ENCODE peak calls at places on chromosomes 11 and 22, in nine cellular contexts. E, U, B, J, N, L, Z, H and G are unnamed samples.
A peak's percentile ranks its signal among the peaks of the same experiment; 100 is the strongest.

GRCh38 chr11:113934797-113935196 is 30.2 kb downstream of the HTR3B start:
- DNase-seq in E (no peak), U (no peak), B (no peak), J (no peak), N (no peak), L (no peak), Z (no peak), H (no peak), G (no peak)

GRCh38 chr22:37033605-37034430 is 14.3 kb downstream of the MPST start:
- DNase-seq in E (no peak), U (no peak), B (no peak), J (no peak), N (no peak), L (no peak), Z (no peak), H (no peak), G (no peak)

GRCh38 chr11:762421-763072 is 14.7 kb downstream of the GATD1 start:
- DNase-seq in E (no peak), U (no peak), B (peak; percentile 67), J (no peak), N (no peak), L (no peak), Z (no peak), H (no peak), G (no peak)

GRCh38 chr11:10898003-10898762 is 40.3 kb upstream of the ZBED5 start:
- DNase-seq in E (no peak), U (no peak), B (no peak), J (no peak), N (no peak), L (no peak), Z (no peak), H (no peak), G (no peak)

GRCh38 chr11:63609536-63609935 is 4.7 kb downstream of the PLAAT3 start:
- DNase-seq in E (no peak), U (peak; percentile 70), B (no peak), J (no peak), N (no peak), L (no peak), Z (no peak), H (no peak), G (no peak)

GRCh38 chr11:18071098-18071705 is 25.1 kb upstream of the TPH1 start:
- DNase-seq in E (no peak), U (no peak), B (no peak), J (no peak), N (no peak), L (no peak), Z (no peak), H (no peak), G (no peak)

GRCh38 chr11:27158763-27159679 is 118.4 kb downstream of the BBOX1 start:
- DNase-seq in E (peak; percentile 38), U (peak; percentile 77), B (peak; percentile 45), J (no peak), N (no peak), L (peak; percentile 29), Z (no peak), H (peak; percentile 23), G (peak; percentile 8)

GRCh38 chr22:50699754-50700386 is 27.2 kb downstream of the SHANK3 start:
- DNase-seq in E (no peak), U (peak; percentile 48), B (peak; percentile 16), J (no peak), N (no peak), L (no peak), Z (peak; percentile 1), H (no peak), G (no peak)

GRCh38 chr11:115222863-115223530 is 281.2 kb downstream of the CADM1 start:
- DNase-seq in E (no peak), U (no peak), B (no peak), J (no peak), N (no peak), L (no peak), Z (no peak), H (no peak), G (peak; percentile 51)

GRCh38 chr11:828501-829115 is 889 bp downstream of the CRACR2B start:
- DNase-seq in E (no peak), U (no peak), B (no peak), J (no peak), N (no peak), L (no peak), Z (no peak), H (no peak), G (no peak)

GRCh38 chr22:49568751-49569285 is 258.9 kb downstream of the BRD1 start:
- DNase-seq in E (no peak), U (peak; percentile 59), B (peak; percentile 23), J (peak; percentile 14), N (no peak), L (no peak), Z (no peak), H (no peak), G (no peak)
- TF ChIP-seq CTCF in E (no peak), U (no peak), B (no peak), J (no peak), N (no peak), L (no peak), Z (no peak), H (no peak), G (no peak)

GRCh38 chr11:45079943-45080719 is 66.3 kb upstream of the PRDM11 start:
- DNase-seq in E (no peak), U (no peak), B (no peak), J (no peak), N (peak; percentile 79), L (no peak), Z (peak; percentile 43), H (no peak), G (no peak)
- TF ChIP-seq CTCF in E (no peak), U (no peak), B (no peak), J (no peak), N (no peak), L (no peak), Z (no peak), H (no peak), G (no peak)

GRCh38 chr11:78630561-78631303 is 56.1 kb upstream of the NARS2 start:
- DNase-seq in E (no peak), U (no peak), B (no peak), J (no peak), N (no peak), L (no peak), Z (no peak), H (no peak), G (no peak)
- TF ChIP-seq CTCF in E (no peak), U (no peak), B (no peak), J (no peak), N (no peak), L (no peak), Z (no peak), H (no peak), G (no peak)

DNA sequence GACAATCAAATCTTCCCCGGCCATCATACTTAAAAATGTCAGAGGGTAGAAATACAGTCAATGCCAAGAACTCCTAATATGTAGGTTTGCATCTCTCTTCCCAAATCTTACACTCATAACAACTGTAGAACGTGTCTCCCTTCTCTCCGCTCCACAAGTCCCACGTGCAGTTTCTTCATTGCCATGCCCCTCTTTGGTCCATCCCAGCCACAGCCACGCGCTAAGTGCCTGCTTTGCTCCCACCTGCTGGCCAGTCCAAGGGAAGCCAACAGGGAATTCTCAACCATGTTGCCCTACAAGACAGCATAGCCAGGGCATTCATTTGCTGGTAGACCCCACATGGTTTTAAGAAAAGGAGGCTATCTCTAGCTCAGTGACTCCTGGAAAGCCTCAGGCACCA is 420.6 kb upstream of the ISX start:
- DNase-seq in E (peak; percentile 2), U (no peak), B (no peak), J (no peak), N (no peak), L (no peak), Z (no peak), H (no peak), G (no peak)
- TF ChIP-seq CTCF in E (no peak), U (no peak), B (no peak), J (no peak), N (no peak), L (no peak), Z (no peak), H (no peak), G (no peak)

GRCh38 chr11:5007561-5007960 is 12.9 kb downstream of the OR51L1 start:
- DNase-seq in E (no peak), U (no peak), B (no peak), J (no peak), N (no peak), L (no peak), Z (no peak), H (no peak), G (no peak)

DNA sequence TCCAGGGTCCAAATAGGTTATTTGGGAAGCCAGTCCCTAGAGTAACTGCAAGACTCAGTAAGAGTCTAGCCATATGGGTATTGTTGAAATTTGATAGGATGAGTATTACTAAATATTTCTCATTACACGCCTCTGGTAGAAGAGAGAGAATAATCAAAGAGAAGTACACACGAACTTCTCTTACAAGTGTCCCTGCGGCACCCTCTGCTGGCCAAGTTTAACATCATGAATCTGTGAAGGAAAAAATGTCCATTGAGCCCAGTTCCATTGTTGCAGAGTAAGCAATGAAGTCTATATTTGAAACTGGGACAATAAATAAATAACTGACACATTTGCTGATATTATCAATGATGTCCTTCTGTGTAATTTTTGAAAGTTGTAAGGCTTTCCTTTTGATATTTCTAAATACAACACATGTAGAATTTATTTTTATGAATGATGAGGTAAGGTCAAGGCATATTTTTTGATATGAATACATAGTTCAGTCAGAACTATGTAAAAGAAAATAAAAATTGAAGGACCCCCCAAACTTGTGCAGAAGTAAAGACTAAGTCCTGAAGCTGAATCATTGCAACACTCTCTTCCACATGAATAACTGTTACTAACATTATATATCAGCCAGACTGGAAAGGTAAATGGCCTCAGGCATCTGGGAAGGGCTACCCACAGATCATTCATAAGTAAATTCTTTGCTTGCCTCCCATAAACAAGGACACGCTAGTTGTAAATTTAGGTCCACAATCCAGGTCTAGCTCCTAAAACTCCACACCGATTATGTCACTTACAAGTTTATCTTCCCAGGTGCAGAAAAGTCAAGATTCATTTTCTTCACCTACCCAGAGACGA is 10.0 kb downstream of the OR51L1 start:
- DNase-seq in E (peak; percentile 53), U (no peak), B (no peak), J (peak; percentile 29), N (peak; percentile 23), L (peak; percentile 10), Z (no peak), H (no peak), G (peak; percentile 12)
- TF ChIP-seq CTCF in E (peak; percentile 82), U (peak; percentile 45), B (peak; percentile 58), J (no peak), N (peak; percentile 46), L (peak; percentile 71), Z (no peak), H (no peak), G (peak; percentile 53)